ENCODE peak calls at places on chromosomes 6 and 20, in five cellular contexts. Z, R, Y, C and N are unnamed samples.
A peak's percentile ranks its signal among the peaks of the same experiment; 100 is the strongest.

GRCh38 chr6:45791181-45791580 is 224.5 kb downstream of the CLIC5 start:
- DNase-seq in Z (no peak), R (no peak), Y (no peak), C (no peak), N (no peak)

GRCh38 chr6:26216015-26216885 is 129.0 kb downstream of the HFE start:
- DNase-seq in Z (no peak), R (peak; percentile 88), Y (peak; percentile 79), C (peak; percentile 81), N (peak; percentile 82)

GRCh38 chr6:127606131-127606562 is 29.2 kb downstream of the C6orf58 start:
- DNase-seq in Z (peak; percentile 41), R (no peak), Y (peak; percentile 15), C (no peak), N (no peak)

GRCh38 chr20:62907377-62908317 is 18.7 kb downstream of the DIDO1 start:
- DNase-seq in Z (no peak), R (no peak), Y (no peak), C (no peak), N (no peak)

GRCh38 chr6:11025911-11026635 is 18.0 kb downstream of the ELOVL2 start:
- DNase-seq in Z (no peak), R (no peak), Y (no peak), C (no peak), N (no peak)

GRCh38 chr6:108348655-108349349 is 53.9 kb downstream of the AFG1L start:
- DNase-seq in Z (no peak), R (no peak), Y (no peak), C (no peak), N (no peak)

GRCh38 chr20:12875510-12875909 is 133.3 kb upstream of the SPTLC3 start:
- DNase-seq in Z (no peak), R (no peak), Y (no peak), C (no peak), N (no peak)

GRCh38 chr20:40279390-40279789 is 409.6 kb downstream of the MAFB start:
- DNase-seq in Z (no peak), R (peak; percentile 70), Y (no peak), C (peak; percentile 71), N (peak; percentile 61)

GRCh38 chr6:150314230-150315188 is 54.3 kb upstream of the IYD start:
- DNase-seq in Z (no peak), R (no peak), Y (no peak), C (no peak), N (no peak)

GRCh38 chr6:50442531-50443040 is 270.7 kb upstream of the TFAP2D start:
- DNase-seq in Z (no peak), R (no peak), Y (no peak), C (no peak), N (no peak)

GRCh38 chr20:35237486-35237885 is 11.0 kb downstream of the MMP24 start:
- DNase-seq in Z (no peak), R (no peak), Y (no peak), C (no peak), N (no peak)

GRCh38 chr6:26043389-26044139 is 43.7 kb upstream of the HFE start:
- DNase-seq in Z (no peak), R (peak; percentile 71), Y (peak; percentile 74), C (peak; percentile 90), N (peak; percentile 78)

GRCh38 chr6:143449731-143450452 is 603 bp downstream of the ADAT2 start:
- DNase-seq in Z (no peak), R (no peak), Y (no peak), C (peak; percentile 11), N (peak; percentile 53)

GRCh38 chr6:34205466-34205865 is 31.2 kb upstream of the HMGA1 start:
- DNase-seq in Z (no peak), R (no peak), Y (no peak), C (no peak), N (no peak)

GRCh38 chr6:41416165-41416837 is 80.9 kb downstream of the NCR2 start:
- DNase-seq in Z (no peak), R (no peak), Y (no peak), C (no peak), N (no peak)

GRCh38 chr6:150238857-150239407 is 96.1 kb downstream of the PPP1R14C start:
- DNase-seq in Z (no peak), R (no peak), Y (no peak), C (no peak), N (no peak)

GRCh38 chr20:9119776-9120175 is 50.9 kb downstream of the PLCB4 start:
- DNase-seq in Z (no peak), R (no peak), Y (no peak), C (no peak), N (no peak)

GRCh38 chr20:57089701-57090144 is 176.7 kb downstream of the BMP7 start:
- DNase-seq in Z (peak; percentile 34), R (peak; percentile 80), Y (peak; percentile 53), C (peak; percentile 64), N (peak; percentile 60)

GRCh38 chr6:133202610-133203343 is 38.4 kb upstream of the EYA4 start:
- DNase-seq in Z (no peak), R (no peak), Y (no peak), C (no peak), N (no peak)

GRCh38 chr20:40754372-40754943 is 65.4 kb upstream of the MAFB start:
- DNase-seq in Z (no peak), R (no peak), Y (peak; percentile 31), C (no peak), N (no peak)

GRCh38 chr6:18016698-18017097 is 29.3 kb upstream of the KIF13A start:
- DNase-seq in Z (no peak), R (no peak), Y (no peak), C (no peak), N (no peak)

GRCh38 chr6:39823187-39823815 is 31.1 kb downstream of the DAAM2 start:
- DNase-seq in Z (no peak), R (no peak), Y (no peak), C (peak; percentile 82), N (no peak)

GRCh38 chr20:14820771-14821170 is 483.4 kb upstream of the FLRT3 start:
- DNase-seq in Z (no peak), R (no peak), Y (no peak), C (no peak), N (no peak)

GRCh38 chr6:170227521-170227983 is 63.3 kb downstream of the DLL1 start:
- DNase-seq in Z (no peak), R (no peak), Y (no peak), C (no peak), N (no peak)

GRCh38 chr6:158377866-158378265 is 65.6 kb downstream of the TULP4 start:
- DNase-seq in Z (no peak), R (no peak), Y (no peak), C (no peak), N (no peak)

GRCh38 chr20:59253779-59254319 is 46.6 kb upstream of the EDN3 start:
- DNase-seq in Z (no peak), R (no peak), Y (no peak), C (no peak), N (no peak)

GRCh38 chr6:315226-315625 is 22.9 kb downstream of the DUSP22 start:
- DNase-seq in Z (no peak), R (no peak), Y (no peak), C (no peak), N (no peak)

GRCh38 chr20:62578294-62578897 is 63.9 kb upstream of the SLCO4A1 start:
- DNase-seq in Z (no peak), R (no peak), Y (no peak), C (no peak), N (no peak)

GRCh38 chr6:26152226-26153101 is 65.2 kb downstream of the HFE start:
- DNase-seq in Z (no peak), R (no peak), Y (no peak), C (no peak), N (no peak)

GRCh38 chr6:44831002-44831610 is 443.6 kb downstream of the CDC5L start:
- DNase-seq in Z (no peak), R (peak; percentile 47), Y (no peak), C (no peak), N (no peak)

DNA sequence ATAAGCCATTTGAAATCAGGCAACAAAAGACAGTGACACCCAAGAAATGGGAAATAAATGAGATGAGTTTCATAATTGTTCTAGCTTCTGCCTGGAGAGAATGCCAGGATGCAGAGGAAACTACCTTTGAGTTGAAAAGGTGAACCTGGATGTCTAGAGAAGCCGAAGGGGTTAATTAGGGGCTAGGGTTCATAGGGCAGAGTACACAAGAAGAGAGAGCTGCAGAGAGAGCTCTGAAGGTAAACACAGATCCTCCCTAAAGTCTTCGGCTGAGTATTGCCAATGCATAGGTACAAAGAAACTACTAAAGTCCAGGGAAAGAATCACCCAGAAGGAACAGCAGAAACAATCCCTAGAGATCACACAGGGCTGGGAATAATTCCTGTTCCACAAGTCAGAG is 119.7 kb upstream of the BEND3 start:
- DNase-seq in Z (no peak), R (no peak), Y (no peak), C (no peak), N (no peak)
- H3K4me1 ChIP-seq in Z (no peaks in the 10 kb centered on the region), R (no peaks in the 10 kb centered on the region), Y (peaks cover 2% of the 10 kb centered on the region), C (no peaks in the 10 kb centered on the region), N (no peaks in the 10 kb centered on the region)

DNA sequence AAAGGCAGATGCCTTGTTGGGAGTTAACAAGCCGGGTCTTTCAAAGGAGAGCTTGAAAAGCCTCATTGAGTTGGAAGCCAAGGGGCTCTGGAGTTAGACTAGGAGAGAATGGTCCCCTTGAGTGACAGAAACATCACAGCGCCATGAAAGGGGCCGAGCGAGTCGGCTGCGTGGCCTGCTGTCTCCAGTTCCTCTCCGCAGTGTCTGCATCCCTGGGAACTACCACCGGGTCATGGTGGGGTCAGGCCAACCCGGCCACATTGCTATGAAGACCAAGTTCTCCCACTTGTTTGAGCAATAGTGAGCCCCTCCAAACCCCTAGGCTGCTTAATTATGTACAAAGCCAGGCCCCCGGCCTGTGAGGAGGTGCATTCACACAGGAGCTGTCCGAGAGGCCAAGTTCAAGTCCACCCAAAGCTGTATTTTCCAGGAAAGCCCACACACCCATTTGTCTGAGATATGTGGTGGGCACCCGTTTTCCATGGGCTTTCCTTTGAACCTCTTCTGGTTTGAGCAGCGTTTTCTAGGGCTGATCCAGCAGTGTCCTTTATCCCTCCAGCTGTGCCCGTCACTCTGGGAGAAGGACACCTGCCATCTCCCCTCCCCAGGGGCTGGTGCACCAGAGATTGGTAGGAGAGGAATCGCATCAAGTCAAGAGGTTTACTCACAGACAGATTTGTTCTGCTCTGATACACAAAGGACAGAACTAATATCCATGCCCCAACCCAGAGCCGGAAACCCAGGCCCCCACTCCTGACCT is 285.8 kb downstream of the CDH4 start:
- DNase-seq in Z (no peak), R (no peak), Y (no peak), C (no peak), N (peak; percentile 58)
- H3K4me1 ChIP-seq in Z (no peaks in the 10 kb centered on the region), R (no peaks in the 10 kb centered on the region), Y (no peaks in the 10 kb centered on the region), C (no peaks in the 10 kb centered on the region), N (no peaks in the 10 kb centered on the region)

DNA sequence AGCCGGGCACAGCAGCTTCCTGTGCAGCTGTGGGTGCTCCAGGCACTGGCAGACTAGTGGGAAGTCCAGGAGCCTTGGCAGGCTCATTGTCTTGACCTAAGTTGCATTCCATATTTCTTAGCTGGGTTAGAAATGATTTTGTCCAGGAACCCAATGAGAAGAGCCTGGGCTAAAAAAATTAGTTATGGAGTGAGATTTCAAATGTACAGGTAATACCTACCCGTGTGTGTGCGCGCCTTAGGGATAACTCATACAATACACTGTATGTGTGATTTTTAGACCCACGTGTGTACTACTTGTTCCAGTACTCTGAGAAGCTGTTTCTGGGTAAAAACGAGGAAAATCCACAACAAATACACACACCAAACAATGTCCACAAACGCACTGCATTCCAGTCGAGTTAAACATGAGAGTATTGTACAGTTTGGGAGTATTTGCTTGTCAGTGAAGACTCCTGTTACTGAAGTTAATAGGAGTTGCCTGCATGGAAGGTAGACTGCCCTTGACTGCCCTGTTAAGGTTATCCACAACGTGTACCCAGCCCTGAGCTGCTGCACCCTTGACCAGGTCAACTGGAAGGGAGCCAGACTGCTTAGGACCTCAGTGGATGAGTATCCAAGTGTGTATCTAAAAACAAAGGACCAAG is 1.4 kb downstream of the PAQR8 start:
- DNase-seq in Z (no peak), R (no peak), Y (peak; percentile 38), C (no peak), N (no peak)
- H3K4me1 ChIP-seq in Z (peaks cover 3% of the 10 kb centered on the region), R (peaks cover 33% of the 10 kb centered on the region), Y (peaks cover 17% of the 10 kb centered on the region), C (peaks cover 14% of the 10 kb centered on the region), N (no peaks in the 10 kb centered on the region)

GRCh38 chr6:106705156-106705555 is 75.8 kb downstream of the QRSL1 start:
- DNase-seq in Z (no peak), R (no peak), Y (no peak), C (no peak), N (no peak)
- H3K4me1 ChIP-seq in Z (no peaks in the 10 kb centered on the region), R (no peaks in the 10 kb centered on the region), Y (no peaks in the 10 kb centered on the region), C (no peaks in the 10 kb centered on the region), N (no peaks in the 10 kb centered on the region)